ENCODE peak calls at places on chromosomes 2 and 18, in six cellular contexts. One of them, this sample, is unnamed.

GRCh38 chr2:62303818-62304217 is 107.9 kb downstream of the B3GNT2 start:
- DNase-seq in NCI-H2081: no peak
- DNase-seq in HTR-8/SVneo: no peak
- DNase-seq in MCF 10A: no peak
- DNase-seq in activated T-cell treated with anti-CD3 and anti-CD28 coated beads for 4 hours: no peak
- DNase-seq in foreskin fibroblast: no peak
- DNase-seq in this sample: no peak

GRCh38 chr2:2101924-2102323 is 229.2 kb downstream of the MYT1L start:
- DNase-seq in NCI-H2081: peak; percentile 27
- DNase-seq in HTR-8/SVneo: no peak
- DNase-seq in MCF 10A: peak; percentile 18
- DNase-seq in activated T-cell treated with anti-CD3 and anti-CD28 coated beads for 4 hours: no peak
- DNase-seq in foreskin fibroblast: no peak
- DNase-seq in this sample: no peak

GRCh38 chr2:105398522-105399206 is at the start of gene FHL2:
- DNase-seq in NCI-H2081: peak; percentile 79
- DNase-seq in HTR-8/SVneo: peak; percentile 69
- DNase-seq in MCF 10A: peak; percentile 77
- DNase-seq in activated T-cell treated with anti-CD3 and anti-CD28 coated beads for 4 hours: peak; percentile 58
- DNase-seq in foreskin fibroblast: peak; percentile 84
- DNase-seq in this sample: peak; percentile 79

GRCh38 chr2:48423376-48423775 is 106.6 kb upstream of the STON1 start:
- DNase-seq in NCI-H2081: no peak
- DNase-seq in HTR-8/SVneo: no peak
- DNase-seq in MCF 10A: peak; percentile 59
- DNase-seq in activated T-cell treated with anti-CD3 and anti-CD28 coated beads for 4 hours: no peak
- DNase-seq in foreskin fibroblast: peak; percentile 88
- DNase-seq in this sample: no peak

GRCh38 chr2:151756820-151757219 is 22.5 kb upstream of the NEB start:
- DNase-seq in NCI-H2081: no peak
- DNase-seq in HTR-8/SVneo: no peak
- DNase-seq in MCF 10A: no peak
- DNase-seq in activated T-cell treated with anti-CD3 and anti-CD28 coated beads for 4 hours: no peak
- DNase-seq in foreskin fibroblast: no peak
- DNase-seq in this sample: no peak

GRCh38 chr2:133755515-133756311 is 187.4 kb upstream of the NCKAP5 start:
- DNase-seq in NCI-H2081: no peak
- DNase-seq in HTR-8/SVneo: no peak
- DNase-seq in MCF 10A: no peak
- DNase-seq in activated T-cell treated with anti-CD3 and anti-CD28 coated beads for 4 hours: no peak
- DNase-seq in foreskin fibroblast: peak; percentile 46
- DNase-seq in this sample: peak; percentile 37

GRCh38 chr2:99597616-99598015 is 107.8 kb upstream of the REV1 start:
- DNase-seq in NCI-H2081: no peak
- DNase-seq in HTR-8/SVneo: no peak
- DNase-seq in MCF 10A: no peak
- DNase-seq in activated T-cell treated with anti-CD3 and anti-CD28 coated beads for 4 hours: no peak
- DNase-seq in foreskin fibroblast: no peak
- DNase-seq in this sample: no peak

GRCh38 chr2:164458801-164459200 is 162.5 kb downstream of the GRB14 start:
- DNase-seq in NCI-H2081: no peak
- DNase-seq in HTR-8/SVneo: no peak
- DNase-seq in MCF 10A: no peak
- DNase-seq in activated T-cell treated with anti-CD3 and anti-CD28 coated beads for 4 hours: no peak
- DNase-seq in foreskin fibroblast: no peak
- DNase-seq in this sample: no peak

GRCh38 chr18:36323421-36323820 is 25.9 kb downstream of the FHOD3 start:
- DNase-seq in NCI-H2081: no peak
- DNase-seq in HTR-8/SVneo: no peak
- DNase-seq in MCF 10A: no peak
- DNase-seq in activated T-cell treated with anti-CD3 and anti-CD28 coated beads for 4 hours: no peak
- DNase-seq in foreskin fibroblast: no peak
- DNase-seq in this sample: no peak

GRCh38 chr2:172137109-172137508 is 34.4 kb upstream of the DLX2 start:
- DNase-seq in NCI-H2081: no peak
- DNase-seq in HTR-8/SVneo: no peak
- DNase-seq in MCF 10A: peak; percentile 44
- DNase-seq in activated T-cell treated with anti-CD3 and anti-CD28 coated beads for 4 hours: no peak
- DNase-seq in foreskin fibroblast: no peak
- DNase-seq in this sample: no peak

This sample was measured in hepatic stellate cell.